ENCODE peak calls at places on chromosomes 13 and 19, in four cellular contexts. One of them, this sample, is unnamed.

GRCh38 chr19:12821761-12822160 is 12.6 kb downstream of the RTBDN start:
- DNase-seq in GM12878: no peak
- DNase-seq in HepG2: no peak
- DNase-seq in K562: no peak
- DNase-seq in this sample: no peak

GRCh38 chr13:41639955-41640780 is 182.8 kb downstream of the RGCC start:
- DNase-seq in GM12878: no peak
- DNase-seq in HepG2: peak; percentile 79
- DNase-seq in K562: no peak
- DNase-seq in this sample: no peak

GRCh38 chr19:15934332-15935078 is at the start of gene CYP4F11:
- DNase-seq in GM12878: no peak
- DNase-seq in HepG2: peak; percentile 87
- DNase-seq in K562: no peak
- DNase-seq in this sample: no peak

GRCh38 chr13:34164585-34164984 is 346.6 kb downstream of the RFC3 start:
- DNase-seq in GM12878: no peak
- DNase-seq in HepG2: no peak
- DNase-seq in K562: no peak
- DNase-seq in this sample: no peak

GRCh38 chr13:25267715-25268114 is 19.6 kb downstream of the MTMR6 start:
- DNase-seq in GM12878: no peak
- DNase-seq in HepG2: no peak
- DNase-seq in K562: no peak
- DNase-seq in this sample: no peak

GRCh38 chr13:100573121-100573520 is 15.5 kb downstream of the GGACT start:
- DNase-seq in GM12878: peak; percentile 17
- DNase-seq in HepG2: peak; percentile 77
- DNase-seq in K562: peak; percentile 61
- DNase-seq in this sample: peak; percentile 75

GRCh38 chr13:24071423-24072075 is 89.0 kb upstream of the SPATA13 start:
- DNase-seq in GM12878: no peak
- DNase-seq in HepG2: no peak
- DNase-seq in K562: no peak
- DNase-seq in this sample: no peak

GRCh38 chr13:99356216-99357089 is 49.3 kb upstream of the GPR183 start:
- DNase-seq in GM12878: peak; percentile 92
- DNase-seq in HepG2: no peak
- DNase-seq in K562: no peak
- DNase-seq in this sample: peak; percentile 40

GRCh38 chr13:105936816-105937215 is 598.6 kb downstream of the EFNB2 start:
- DNase-seq in GM12878: no peak
- DNase-seq in HepG2: no peak
- DNase-seq in K562: no peak
- DNase-seq in this sample: no peak

GRCh38 chr13:112995395-112996091 is 26.5 kb downstream of the MCF2L start:
- DNase-seq in GM12878: no peak
- DNase-seq in HepG2: no peak
- DNase-seq in K562: no peak
- DNase-seq in this sample: no peak

GRCh38 chr13:70391678-70392077 is 283.4 kb upstream of the KLHL1 start:
- DNase-seq in GM12878: no peak
- DNase-seq in HepG2: peak; percentile 14
- DNase-seq in K562: no peak
- DNase-seq in this sample: no peak

GRCh38 chr13:32354040-32354439 is 38.7 kb downstream of the BRCA2 start:
- DNase-seq in GM12878: no peak
- DNase-seq in HepG2: no peak
- DNase-seq in K562: no peak
- DNase-seq in this sample: no peak

GRCh38 chr19:32930567-32930966 is 41.2 kb downstream of the CEP89 start:
- DNase-seq in GM12878: no peak
- DNase-seq in HepG2: no peak
- DNase-seq in K562: no peak
- DNase-seq in this sample: no peak

GRCh38 chr19:11964858-11965645 is at the start of gene ZNF763:
- DNase-seq in GM12878: peak; percentile 79
- DNase-seq in HepG2: peak; percentile 60
- DNase-seq in K562: peak; percentile 24
- DNase-seq in this sample: peak; percentile 89

GRCh38 chr13:19329365-19329764 is 147.7 kb upstream of the TUBA3C start:
- DNase-seq in GM12878: no peak
- DNase-seq in HepG2: no peak
- DNase-seq in K562: no peak
- DNase-seq in this sample: no peak

GRCh38 chr13:97226788-97227627 is 4.9 kb downstream of the MBNL2 start:
- DNase-seq in GM12878: no peak
- DNase-seq in HepG2: no peak
- DNase-seq in K562: peak; percentile 12
- DNase-seq in this sample: no peak

GRCh38 chr19:7998081-7998480 is 7.4 kb downstream of the ELAVL1 start:
- DNase-seq in GM12878: no peak
- DNase-seq in HepG2: no peak
- DNase-seq in K562: no peak
- DNase-seq in this sample: no peak

GRCh38 chr13:47159853-47160550 is 263.1 kb upstream of the HTR2A start:
- DNase-seq in GM12878: no peak
- DNase-seq in HepG2: no peak
- DNase-seq in K562: no peak
- DNase-seq in this sample: no peak

GRCh38 chr19:47631681-47632446 is 22.9 kb downstream of the BICRA start:
- DNase-seq in GM12878: no peak
- DNase-seq in HepG2: no peak
- DNase-seq in K562: no peak
- DNase-seq in this sample: no peak

GRCh38 chr19:28793391-28794168 is 419.4 kb downstream of the UQCRFS1 start:
- DNase-seq in GM12878: no peak
- DNase-seq in HepG2: no peak
- DNase-seq in K562: no peak
- DNase-seq in this sample: peak; percentile 67

GRCh38 chr19:45999653-46000121 is 4.4 kb downstream of the CCDC61 start:
- DNase-seq in GM12878: no peak
- DNase-seq in HepG2: no peak
- DNase-seq in K562: peak; percentile 73
- DNase-seq in this sample: no peak

GRCh38 chr19:2491130-2491801 is 15.3 kb downstream of the GADD45B start:
- DNase-seq in GM12878: no peak
- DNase-seq in HepG2: no peak
- DNase-seq in K562: no peak
- DNase-seq in this sample: no peak

GRCh38 chr13:40316301-40316700 is 350.1 kb downstream of the FOXO1 start:
- DNase-seq in GM12878: no peak
- DNase-seq in HepG2: no peak
- DNase-seq in K562: no peak
- DNase-seq in this sample: no peak

GRCh38 chr13:43686557-43686956 is 100.2 kb downstream of the ENOX1 start:
- DNase-seq in GM12878: no peak
- DNase-seq in HepG2: peak; percentile 2
- DNase-seq in K562: no peak
- DNase-seq in this sample: no peak

GRCh38 chr13:107031691-107032090 is 463.8 kb upstream of the ARGLU1 start:
- DNase-seq in GM12878: no peak
- DNase-seq in HepG2: no peak
- DNase-seq in K562: no peak
- DNase-seq in this sample: no peak

GRCh38 chr19:29329460-29330134 is 116.6 kb upstream of the UQCRFS1 start:
- DNase-seq in GM12878: no peak
- DNase-seq in HepG2: peak; percentile 15
- DNase-seq in K562: peak; percentile 31
- DNase-seq in this sample: no peak

GRCh38 chr13:31885994-31886393 is 145.6 kb upstream of the FRY start:
- DNase-seq in GM12878: no peak
- DNase-seq in HepG2: no peak
- DNase-seq in K562: no peak
- DNase-seq in this sample: no peak

GRCh38 chr19:10329555-10329954 is 3.8 kb downstream of the RAVER1 start:
- DNase-seq in GM12878: no peak
- DNase-seq in HepG2: no peak
- DNase-seq in K562: no peak
- DNase-seq in this sample: no peak

GRCh38 chr13:29319451-29319850 is 276.0 kb downstream of the SLC7A1 start:
- DNase-seq in GM12878: no peak
- DNase-seq in HepG2: no peak
- DNase-seq in K562: no peak
- DNase-seq in this sample: peak; percentile 15

GRCh38 chr19:5424192-5424973 is 30.8 kb upstream of the ZNRF4 start:
- DNase-seq in GM12878: no peak
- DNase-seq in HepG2: no peak
- DNase-seq in K562: no peak
- DNase-seq in this sample: no peak

GRCh38 chr19:19021115-19021514 is 12.2 kb downstream of the SUGP2 start:
- DNase-seq in GM12878: no peak
- DNase-seq in HepG2: peak; percentile 59
- DNase-seq in K562: no peak
- DNase-seq in this sample: no peak

GRCh38 chr13:51034906-51035305 is 76.2 kb downstream of the C13orf42 start:
- DNase-seq in GM12878: no peak
- DNase-seq in HepG2: no peak
- DNase-seq in K562: no peak
- DNase-seq in this sample: peak; percentile 20

GRCh38 chr19:55882626-55883025 is 46.3 kb downstream of the NLRP4 start:
- DNase-seq in GM12878: no peak
- DNase-seq in HepG2: no peak
- DNase-seq in K562: no peak
- DNase-seq in this sample: no peak

GRCh38 chr19:41409288-41409687 is 11.7 kb downstream of the BCKDHA start:
- DNase-seq in GM12878: no peak
- DNase-seq in HepG2: peak; percentile 92
- DNase-seq in K562: no peak
- DNase-seq in this sample: no peak

GRCh38 chr13:26759156-26759906 is 1.3 kb downstream of the GPR12 start:
- DNase-seq in GM12878: no peak
- DNase-seq in HepG2: no peak
- DNase-seq in K562: no peak
- DNase-seq in this sample: no peak

GRCh38 chr13:43666403-43666802 is 120.4 kb downstream of the ENOX1 start:
- DNase-seq in GM12878: no peak
- DNase-seq in HepG2: no peak
- DNase-seq in K562: no peak
- DNase-seq in this sample: no peak

GRCh38 chr13:30924726-30925125 is 7.7 kb upstream of the TEX26 start:
- DNase-seq in GM12878: no peak
- DNase-seq in HepG2: no peak
- DNase-seq in K562: no peak
- DNase-seq in this sample: no peak

GRCh38 chr13:50085063-50085462 is 69.8 kb downstream of the KCNRG start:
- DNase-seq in GM12878: no peak
- DNase-seq in HepG2: peak; percentile 20
- DNase-seq in K562: no peak
- DNase-seq in this sample: no peak

GRCh38 chr19:53158119-53158656 is 665 bp downstream of the ZNF347 start:
- DNase-seq in GM12878: no peak
- DNase-seq in HepG2: no peak
- DNase-seq in K562: peak; percentile 42
- DNase-seq in this sample: peak; percentile 65

DNA sequence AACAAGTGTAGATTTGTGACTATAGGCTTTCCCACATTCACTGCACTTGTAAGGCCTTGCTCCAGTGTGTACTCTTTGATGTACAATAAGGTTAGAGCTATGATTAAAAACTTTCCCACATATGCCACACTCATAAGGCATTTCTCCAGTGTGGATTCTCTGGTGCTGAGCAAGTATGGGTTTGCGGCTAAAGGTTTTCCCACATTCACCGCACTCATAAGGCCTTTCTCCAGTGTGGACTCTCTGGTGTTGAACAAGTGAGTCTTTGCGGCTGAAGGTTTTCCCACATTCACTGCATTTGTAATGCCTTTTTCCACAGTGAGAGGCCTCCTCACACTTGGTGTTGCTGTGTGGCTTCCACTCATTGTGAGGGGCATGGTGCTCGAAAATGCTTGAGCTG is 3.7 kb downstream of the ZNF772 start:
- DNase-seq in GM12878: no peak
- DNase-seq in HepG2: no peak
- DNase-seq in K562: no peak
- DNase-seq in this sample: no peak
- TF ChIP-seq BRCA1 in GM12878: no peak
- TF ChIP-seq BRCA1 in HepG2: no peak
- TF ChIP-seq BRCA1 in K562: no peak
- TF ChIP-seq BRCA1 in this sample: no peak

DNA sequence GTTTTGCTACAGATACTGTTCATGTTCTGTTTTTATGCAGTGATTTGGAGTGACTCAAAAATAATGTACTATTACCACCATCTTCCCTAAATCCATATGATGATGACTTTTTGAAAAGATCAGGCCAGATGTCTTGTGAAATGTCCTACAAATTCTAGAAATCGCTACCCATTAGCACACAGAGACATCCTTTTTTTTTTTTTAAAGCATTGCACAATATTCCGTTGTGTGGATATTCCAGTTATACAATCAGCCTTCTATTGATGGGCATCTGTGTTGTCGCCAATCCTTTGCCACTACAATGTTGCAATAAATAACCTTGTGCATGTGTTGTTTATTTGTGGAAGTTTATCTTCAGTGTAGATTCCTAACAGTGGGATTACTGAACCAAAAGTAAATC is 24.5 kb downstream of the ZDHHC20 start:
- DNase-seq in GM12878: no peak
- DNase-seq in HepG2: no peak
- DNase-seq in K562: no peak
- DNase-seq in this sample: no peak
- TF ChIP-seq BRCA1 in GM12878: no peak
- TF ChIP-seq BRCA1 in HepG2: no peak
- TF ChIP-seq BRCA1 in K562: no peak
- TF ChIP-seq BRCA1 in this sample: no peak

GRCh38 chr19:21593934-21594844 is 88.8 kb downstream of the ZNF429 start:
- DNase-seq in GM12878: no peak
- DNase-seq in HepG2: no peak
- DNase-seq in K562: peak; percentile 39
- DNase-seq in this sample: no peak
- TF ChIP-seq BRCA1 in GM12878: no peak
- TF ChIP-seq BRCA1 in HepG2: no peak
- TF ChIP-seq BRCA1 in K562: no peak
- TF ChIP-seq BRCA1 in this sample: no peak

DNA sequence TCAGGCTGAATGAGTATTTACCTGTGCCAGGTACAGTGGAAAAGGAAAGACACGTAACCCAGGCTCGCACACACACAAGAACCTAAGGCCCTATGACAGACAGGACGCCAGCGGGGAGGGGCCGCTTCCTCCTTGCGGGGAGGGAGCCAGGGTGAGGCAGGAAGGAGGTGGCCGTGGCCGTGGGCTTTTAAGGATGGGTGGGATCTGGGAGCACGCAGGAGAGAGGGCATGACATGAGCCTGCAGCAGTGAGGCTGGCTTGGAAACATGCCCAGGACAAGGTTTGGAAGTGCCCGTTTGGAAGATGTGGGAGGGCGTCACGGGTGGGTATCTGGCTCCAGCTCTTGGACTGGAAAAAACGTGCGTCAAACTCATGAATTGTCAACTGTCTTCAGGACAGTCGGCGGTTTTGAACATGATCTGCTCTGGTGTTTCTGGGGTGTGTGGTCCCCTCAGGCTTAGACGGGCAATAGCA is 20.1 kb downstream of the SH3GL1 start:
- DNase-seq in GM12878: no peak
- DNase-seq in HepG2: no peak
- DNase-seq in K562: no peak
- DNase-seq in this sample: no peak
- TF ChIP-seq BRCA1 in GM12878: no peak
- TF ChIP-seq BRCA1 in HepG2: no peak
- TF ChIP-seq BRCA1 in K562: no peak
- TF ChIP-seq BRCA1 in this sample: no peak

GRCh38 chr13:80040219-80040976 is 300.5 kb downstream of the SPRY2 start:
- DNase-seq in GM12878: no peak
- DNase-seq in HepG2: no peak
- DNase-seq in K562: no peak
- DNase-seq in this sample: no peak
- TF ChIP-seq BRCA1 in GM12878: no peak
- TF ChIP-seq BRCA1 in HepG2: no peak
- TF ChIP-seq BRCA1 in K562: no peak
- TF ChIP-seq BRCA1 in this sample: no peak

This sample was measured in H1.